ENCODE peak calls at places on chromosomes 2 and 18, in ten cellular contexts. W is A549, C is upper lobe of left lung, H is heart left ventricle, T is body of pancreas, G is HCT116, V is K562, I is IMR-90, M is right lobe of liver, J is gastrocnemius medialis. X is an unnamed sample.

GRCh38 chr2:48180557-48180956 is 274.3 kb upstream of the FBXO11 start:
- ATAC-seq in H (no peak), G (no peak), I (no peak), W (no peak), T (no peak), C (no peak), M (peak; percentile 60), V (peak; percentile 32), J (no peak), X (no peak)

GRCh38 chr2:102101097-102101843 is 41.3 kb upstream of the IL1R1 start:
- ATAC-seq in I (no peak), G (no peak), J (no peak), V (no peak), C (no peak), W (no peak), T (no peak), H (no peak), M (peak; percentile 5), X (no peak)

GRCh38 chr2:137873860-137874259 is 90.4 kb upstream of the HNMT start:
- ATAC-seq in G (no peak), M (no peak), V (no peak), H (no peak), C (no peak), W (no peak), I (no peak), J (no peak), T (no peak), X (no peak)

GRCh38 chr2:144166743-144167142 is 353.2 kb downstream of the ZEB2 start:
- ATAC-seq in W (no peak), M (no peak), I (no peak), T (no peak), G (no peak), H (no peak), J (no peak), C (no peak), V (no peak), X (no peak)

GRCh38 chr18:73962251-73962650 is 185.4 kb downstream of the FBXO15 start:
- ATAC-seq in W (no peak), J (no peak), G (no peak), C (no peak), H (no peak), V (no peak), I (peak; percentile 51), M (no peak), T (no peak), X (no peak)

GRCh38 chr2:170375192-170375591 is 197.2 kb downstream of the MYO3B start:
- ATAC-seq in C (no peak), V (no peak), I (no peak), T (no peak), G (no peak), H (no peak), M (no peak), J (no peak), W (no peak), X (no peak)

GRCh38 chr2:223854741-223855140 is 17.4 kb upstream of the AP1S3 start:
- ATAC-seq in T (no peak), V (no peak), I (no peak), G (no peak), W (no peak), H (no peak), J (no peak), C (no peak), M (no peak), X (no peak)

GRCh38 chr2:216132585-216132984 is 23.4 kb downstream of the XRCC5 start:
- ATAC-seq in G (no peak), I (peak; percentile 66), V (no peak), J (no peak), T (no peak), M (no peak), W (no peak), H (no peak), C (no peak), X (no peak)

GRCh38 chr2:197158138-197158537 is 152.4 kb downstream of the ANKRD44 start:
- ATAC-seq in C (no peak), J (no peak), H (no peak), V (no peak), T (no peak), W (no peak), M (no peak), I (no peak), G (no peak), X (no peak)

GRCh38 chr2:197161738-197162137 is 148.8 kb downstream of the ANKRD44 start:
- ATAC-seq in H (no peak), T (no peak), G (no peak), C (no peak), W (no peak), J (no peak), M (no peak), I (no peak), V (no peak), X (no peak)

GRCh38 chr2:197163755-197164753 is 146.5 kb downstream of the ANKRD44 start:
- ATAC-seq in C (peak; percentile 22), V (no peak), G (no peak), J (no peak), H (peak; percentile 69), W (no peak), M (peak; percentile 26), I (no peak), T (no peak), X (no peak)

GRCh38 chr2:197159681-197160211 is 150.8 kb downstream of the ANKRD44 start:
- ATAC-seq in T (no peak), I (peak; percentile 79), J (no peak), G (peak; percentile 87), M (peak; percentile 18), C (peak; percentile 18), V (no peak), H (peak; percentile 45), W (peak; percentile 86), X (no peak)

DNA sequence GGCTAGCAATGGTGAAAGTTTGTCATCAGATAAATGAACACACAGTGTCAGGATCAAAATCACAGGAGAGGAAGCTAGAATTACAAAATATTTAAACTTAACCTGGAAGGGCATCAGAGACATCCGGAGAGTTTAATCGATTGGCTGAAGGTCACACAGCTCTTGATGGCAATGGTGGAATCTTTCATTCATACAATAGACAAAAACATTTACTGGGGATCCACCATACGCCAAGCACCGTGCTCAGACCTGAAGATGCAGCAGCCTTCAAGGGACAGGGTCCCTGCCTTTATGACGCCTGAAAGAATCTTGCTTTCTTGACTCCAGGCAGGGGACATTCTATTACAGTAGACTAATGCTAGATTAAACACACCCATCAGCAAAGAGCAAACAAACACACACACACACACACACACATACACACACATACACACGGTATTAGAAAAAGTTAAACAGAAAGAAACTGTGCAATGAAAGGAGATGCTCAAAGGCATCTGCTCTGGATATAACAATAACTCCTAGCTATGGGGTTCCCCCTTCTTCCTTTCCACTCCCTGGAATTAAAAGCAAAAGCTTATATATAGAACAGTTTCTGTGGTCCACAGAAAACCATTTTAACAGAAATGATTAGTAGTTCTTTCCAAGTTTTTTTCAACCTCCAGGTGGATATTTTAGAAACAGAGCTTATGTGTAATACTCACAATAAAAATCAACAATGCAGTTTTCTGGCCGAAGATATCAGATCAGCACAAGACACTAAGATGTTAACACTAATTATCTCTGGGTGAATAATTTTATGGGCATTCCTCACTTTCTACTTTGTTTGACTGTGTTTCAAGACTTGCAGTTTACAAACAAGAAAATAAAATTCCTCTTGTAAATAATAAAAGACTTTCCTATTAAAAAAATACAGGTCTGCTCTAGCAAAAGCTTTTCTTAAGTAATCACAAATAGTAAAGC is 151.7 kb downstream of the ANKRD44 start:
- ATAC-seq in H (no peak), V (no peak), J (no peak), C (no peak), T (no peak), G (no peak), M (peak; percentile 85), W (peak; percentile 72), I (peak; percentile 50), X (no peak)
- H3K27ac ChIP-seq in H (no peak overlapping the region), V (no peak overlapping the region), J (no peak overlapping the region), C (no peak overlapping the region), T (no peak overlapping the region), G (no peak overlapping the region), M (peak overlapping the region; percentile 58), W (peak overlapping the region; percentile 68), I (peak overlapping the region; percentile 44), X (peak overlapping the region; percentile 29)

GRCh38 chr2:109280804-109281203 is 151.8 kb downstream of the SH3RF3 start:
- ATAC-seq in C (no peak), V (no peak), J (peak; percentile 48), G (no peak), M (peak; percentile 32), I (no peak), T (no peak), W (peak; percentile 50), H (peak; percentile 68), X (no peak)
- TF ChIP-seq CTCF in C (no peak), V (no peak), J (no peak), G (no peak), M (no peak), I (no peak), T (no peak), W (no peak), H (no peak), X (no peak)

GRCh38 chr18:47932170-47932569 is 1.7 kb upstream of the SMAD2 start:
- ATAC-seq in G (no peak), H (no peak), M (no peak), T (no peak), J (no peak), I (no peak), W (no peak), C (no peak), V (no peak), X (no peak)

GRCh38 chr18:47930086-47930843 is at the start of gene SMAD2:
- ATAC-seq in M (peak; percentile 82), W (peak; percentile 64), I (peak; percentile 68), H (peak; percentile 76), J (peak; percentile 66), T (peak; percentile 78), G (peak; percentile 68), V (peak; percentile 57), C (peak; percentile 81), X (peak; percentile 78)

GRCh38 chr18:47931707-47932103 is 1.2 kb upstream of the SMAD2 start:
- ATAC-seq in C (no peak), G (no peak), T (no peak), J (no peak), H (no peak), W (peak; percentile 33), I (no peak), V (peak; percentile 34), M (no peak), X (no peak)

GRCh38 chr18:47929681-47930085 is 776 bp downstream of the SMAD2 start:
- ATAC-seq in C (peak; percentile 1), I (no peak), W (no peak), J (peak; percentile 18), G (no peak), M (peak; percentile 14), V (peak; percentile 4), H (peak; percentile 4), T (no peak), X (no peak)

GRCh38 chr18:47930844-47931706 is 616 bp upstream of the SMAD2 start:
- ATAC-seq in V (peak; percentile 89), W (peak; percentile 92), H (peak; percentile 94), J (peak; percentile 88), I (peak; percentile 89), T (peak; percentile 88), M (peak; percentile 87), G (peak; percentile 84), C (peak; percentile 97), X (peak; percentile 96)
- TF ChIP-seq POLR2A in V (peak; percentile 78), W (peak; percentile 65), H (no peak), J (peak; percentile 86), I (peak; percentile 37), T (peak; percentile 82), M (peak; percentile 69), G (no peak), C (peak; percentile 93), X (peak; percentile 63)

DNA sequence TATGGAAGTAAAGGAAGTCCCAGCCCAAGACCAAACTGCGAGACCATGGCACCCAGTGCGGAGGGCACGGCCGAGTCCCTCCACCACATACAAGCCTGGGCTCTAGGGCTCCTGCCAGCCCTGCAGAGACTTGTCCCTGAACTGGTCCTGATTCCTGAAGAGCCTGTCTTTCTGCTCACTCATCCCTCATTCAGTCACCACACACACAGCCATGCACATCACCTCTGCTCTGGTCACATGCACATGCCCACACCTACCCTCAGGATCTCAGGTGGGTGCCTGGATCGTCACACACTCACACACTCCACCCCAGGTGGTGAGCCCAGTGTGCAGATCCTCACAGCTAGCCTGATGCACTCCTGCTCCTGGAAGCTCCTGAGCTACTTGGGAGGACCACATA is 71.4 kb upstream of the LAPTM4A start:
- ATAC-seq in V (no peak), J (no peak), I (no peak), W (peak; percentile 27), H (no peak), T (no peak), C (no peak), M (no peak), G (no peak), X (no peak)
- H3K27ac ChIP-seq in V (no peak overlapping the region), J (no peak overlapping the region), I (no peak overlapping the region), W (no peak overlapping the region), H (no peak overlapping the region), T (no peak overlapping the region), C (no peak overlapping the region), M (no peak overlapping the region), G (no peak overlapping the region), X (no peak overlapping the region)

X was measured in gastroesophageal sphincter.